ENCODE peak calls at places on chromosome 3, in four cellular contexts. Z, Y, H and C are unnamed samples.

GRCh38 chr3:132382688-132383194 is 34.6 kb upstream of the DNAJC13 start:
- DNase-seq in Y (no peak), Z (no peak), H (no peak), C (no peak)

GRCh38 chr3:195825857-195826804 is 14.4 kb upstream of the MUC4 start:
- DNase-seq in H (no peak), Y (no peak), Z (no peak), C (no peak)

GRCh38 chr3:23254287-23254686 is 51.2 kb downstream of the UBE2E2 start:
- DNase-seq in Z (no peak), Y (no peak), H (no peak), C (no peak)

GRCh38 chr3:55893045-55893664 is 406.0 kb upstream of the WNT5A start:
- DNase-seq in H (no peak), Y (no peak), Z (no peak), C (no peak)

GRCh38 chr3:41247590-41247989 is 48.3 kb downstream of the CTNNB1 start:
- DNase-seq in Y (no peak), H (no peak), Z (no peak), C (no peak)

GRCh38 chr3:126050050-126050392 is 33.9 kb downstream of the SLC41A3 start:
- DNase-seq in Z (no peak), Y (no peak), H (no peak), C (no peak)

GRCh38 chr3:114252954-114253353 is 15.6 kb upstream of the ZNF80 start:
- DNase-seq in Z (no peak), H (no peak), Y (no peak), C (no peak)

GRCh38 chr3:64161481-64161952 is 63.7 kb downstream of the PRICKLE2 start:
- DNase-seq in Y (no peak), Z (peak), H (no peak), C (no peak)

GRCh38 chr3:40265181-40265580 is 44.3 kb upstream of the EIF1B start:
- DNase-seq in Z (no peak), Y (no peak), H (no peak), C (no peak)

GRCh38 chr3:42024578-42025387 is 62.9 kb upstream of the ULK4 start:
- DNase-seq in H (no peak), Z (peak), Y (no peak), C (no peak)

GRCh38 chr3:44198265-44198956 is 43.3 kb upstream of the TOPAZ1 start:
- DNase-seq in Z (peak), Y (peak), H (peak), C (peak)

GRCh38 chr3:48208088-48208487 is 15.2 kb upstream of the CAMP start:
- DNase-seq in Y (no peak), Z (no peak), H (no peak), C (no peak)

GRCh38 chr3:27494784-27495183 is 10.6 kb upstream of the SLC4A7 start:
- DNase-seq in Z (no peak), Y (no peak), H (no peak), C (no peak)

GRCh38 chr3:31762888-31763351 is 218.1 kb downstream of the OSBPL10 start:
- DNase-seq in Z (no peak), Y (no peak), H (no peak), C (no peak)

GRCh38 chr3:108437439-108437838 is 73.0 kb downstream of the MYH15 start:
- DNase-seq in Y (no peak), H (no peak), Z (no peak), C (no peak)

GRCh38 chr3:23594897-23595670 is 210.7 kb upstream of the UBE2E1 start:
- DNase-seq in Z (peak), H (no peak), Y (no peak), C (no peak)

GRCh38 chr3:13303410-13303809 is 116.7 kb downstream of the NUP210 start:
- DNase-seq in Z (no peak), H (no peak), Y (no peak), C (no peak)

GRCh38 chr3:158863247-158863646 is 61.4 kb downstream of the MFSD1 start:
- DNase-seq in H (no peak), Y (no peak), Z (no peak), C (no peak)

GRCh38 chr3:131242201-131242600 is 139.4 kb upstream of the NUDT16 start:
- DNase-seq in H (no peak), Y (no peak), Z (no peak), C (no peak)

GRCh38 chr3:77871436-77871835 is 831.5 kb downstream of the ROBO2 start:
- DNase-seq in Y (no peak), Z (no peak), H (no peak), C (no peak)

GRCh38 chr3:171268677-171269076 is 191.5 kb downstream of the TNIK start:
- DNase-seq in Y (no peak), Z (no peak), H (no peak), C (no peak)

GRCh38 chr3:94083261-94083660 is 20.4 kb downstream of the NSUN3 start:
- DNase-seq in Y (no peak), Z (no peak), H (no peak), C (no peak)

GRCh38 chr3:79354179-79354688 is 413.6 kb downstream of the ROBO1 start:
- DNase-seq in Y (no peak), H (no peak), Z (no peak), C (no peak)

GRCh38 chr3:12869025-12869695 is 27.8 kb upstream of the RPL32 start:
- DNase-seq in H (no peak), Z (no peak), Y (no peak), C (peak)

GRCh38 chr3:148883163-148883562 is 18.1 kb downstream of the CPA3 start:
- DNase-seq in Z (no peak), Y (no peak), H (no peak), C (no peak)

GRCh38 chr3:32432711-32433530 is 41.3 kb downstream of the CMTM7 start:
- DNase-seq in Z (peak), H (no peak), Y (no peak), C (no peak)

GRCh38 chr3:80733522-80734176 is 965.9 kb upstream of the ROBO1 start:
- DNase-seq in H (no peak), Z (peak), Y (no peak), C (no peak)

GRCh38 chr3:136473716-136474326 is 223.7 kb downstream of the PCCB start:
- DNase-seq in H (no peak), Y (no peak), Z (peak), C (no peak)

GRCh38 chr3:81545572-81545971 is 215.9 kb downstream of the GBE1 start:
- DNase-seq in Y (no peak), H (no peak), Z (peak), C (no peak)

GRCh38 chr3:184907941-184908649 is 96.1 kb downstream of the VPS8 start:
- DNase-seq in H (no peak), Z (no peak), Y (no peak), C (peak)